ENCODE peak calls at places on chromosomes 3 and 15, in five cellular contexts. O, H, L, Q and I are unnamed samples.

GRCh38 chr3:125055913-125056705 is at the start of gene HEG1:
- DNase-seq in L (peak), H (peak), Q (peak), O (peak), I (no peak)

GRCh38 chr15:41621200-41622193 is 38.7 kb upstream of the MGA start:
- DNase-seq in Q (peak), L (peak), O (peak), H (peak), I (peak)

GRCh38 chr15:60004846-60005351 is 788 bp downstream of the FOXB1 start:
- DNase-seq in Q (peak), H (peak), O (no peak), L (peak), I (no peak)

GRCh38 chr3:195135921-195136320 is 135.0 kb downstream of the XXYLT1 start:
- DNase-seq in L (no peak), Q (no peak), O (no peak), H (no peak), I (peak)

GRCh38 chr15:88849376-88850122 is 45.8 kb downstream of the HAPLN3 start:
- DNase-seq in L (no peak), O (no peak), Q (no peak), H (no peak), I (no peak)

GRCh38 chr3:18778094-18778493 is 353.0 kb upstream of the SATB1 start:
- DNase-seq in H (no peak), O (no peak), Q (no peak), L (no peak), I (no peak)

GRCh38 chr3:127002195-127003174 is 19.6 kb downstream of the PLXNA1 start:
- DNase-seq in O (peak), H (no peak), L (peak), Q (no peak), I (no peak)

GRCh38 chr3:141876381-141876890 is at the start of gene ATP1B3:
- DNase-seq in L (peak), O (peak), H (peak), Q (peak), I (peak)

GRCh38 chr15:29601811-29602210 is 220.5 kb downstream of the TJP1 start:
- DNase-seq in O (no peak), Q (no peak), L (no peak), H (no peak), I (no peak)

GRCh38 chr15:101167791-101168462 is 83.9 kb downstream of the CHSY1 start:
- DNase-seq in H (peak), O (peak), L (no peak), Q (no peak), I (peak)

GRCh38 chr3:27431116-27431515 is 53.1 kb downstream of the SLC4A7 start:
- DNase-seq in L (no peak), H (no peak), Q (no peak), O (no peak), I (no peak)

GRCh38 chr3:61562810-61563613 is 1.6 kb downstream of the PTPRG start:
- DNase-seq in Q (peak), L (peak), O (no peak), H (no peak), I (no peak)

GRCh38 chr3:43014990-43015389 is 35.9 kb downstream of the GASK1A start:
- DNase-seq in L (no peak), O (no peak), H (no peak), Q (no peak), I (no peak)

GRCh38 chr15:98727115-98728040 is 79.0 kb downstream of the IGF1R start:
- DNase-seq in O (peak), H (no peak), L (peak), Q (no peak), I (no peak)

GRCh38 chr15:57510647-57511046 is 81.1 kb upstream of the MYZAP start:
- DNase-seq in O (peak), L (peak), Q (peak), H (no peak), I (no peak)

GRCh38 chr15:58666957-58667356 is 82.5 kb downstream of the ADAM10 start:
- DNase-seq in L (no peak), H (no peak), Q (no peak), O (no peak), I (no peak)

GRCh38 chr15:90039996-90040395 is 38.9 kb downstream of the ZNF710 start:
- DNase-seq in Q (no peak), L (no peak), H (no peak), O (no peak), I (no peak)

GRCh38 chr3:189076459-189076858 is 95.3 kb upstream of the TPRG1 start:
- DNase-seq in Q (no peak), L (no peak), H (no peak), O (no peak), I (no peak)

GRCh38 chr3:50664959-50665602 is 9.6 kb upstream of the DOCK3 start:
- DNase-seq in Q (no peak), H (no peak), L (no peak), O (no peak), I (no peak)

GRCh38 chr15:27844018-27844666 is 255.0 kb downstream of the OCA2 start:
- DNase-seq in H (no peak), Q (no peak), O (no peak), L (no peak), I (no peak)

GRCh38 chr3:183188895-183189462 is 26.4 kb upstream of the LAMP3 start:
- DNase-seq in O (no peak), H (no peak), L (peak), Q (peak), I (no peak)

GRCh38 chr15:47185222-47185800 is 532.0 kb upstream of the SEMA6D start:
- DNase-seq in Q (peak), L (no peak), O (no peak), H (no peak), I (no peak)

GRCh38 chr15:98772895-98773294 is 124.6 kb downstream of the IGF1R start:
- DNase-seq in H (no peak), L (no peak), Q (no peak), O (no peak), I (no peak)

GRCh38 chr3:129389572-129389937 is 38.9 kb downstream of the EFCAB12 start:
- DNase-seq in H (no peak), L (no peak), O (no peak), Q (no peak), I (no peak)

GRCh38 chr15:32784571-32784970 is 66.8 kb downstream of the GREM1 start:
- DNase-seq in L (no peak), Q (no peak), H (no peak), O (no peak), I (no peak)

GRCh38 chr3:157261000-157261399 is 101.1 kb upstream of the CCNL1 start:
- DNase-seq in L (no peak), O (no peak), H (no peak), Q (no peak), I (no peak)

GRCh38 chr15:40346579-40347558 is 4.0 kb upstream of the PHGR1 start:
- DNase-seq in O (no peak), Q (no peak), H (no peak), L (no peak), I (no peak)